ENCODE peak calls at places on chromosomes 5 and 9, in seven cellular contexts. Y, F, W, I, J, X and H are unnamed samples.

GRCh38 chr9:974064-974992 is 2.1 kb upstream of the DMRT3 start:
- DNase-seq in Y (no peak), F (no peak), W (no peak), I (no peak), J (peak), X (no peak), H (no peak)

GRCh38 chr9:122418016-122418415 is 47.2 kb downstream of the PTGS1 start:
- DNase-seq in Y (no peak), F (no peak), W (no peak), I (no peak), J (no peak), X (no peak), H (no peak)

GRCh38 chr5:111997308-111998159 is 240.5 kb upstream of the NREP start:
- DNase-seq in Y (peak), F (no peak), W (no peak), I (no peak), J (no peak), X (peak), H (peak)

GRCh38 chr5:106127341-106127781 is 1543.4 kb downstream of the EFNA5 start:
- DNase-seq in Y (no peak), F (no peak), W (no peak), I (no peak), J (peak), X (no peak), H (no peak)

GRCh38 chr5:163718256-163718655 is 212.8 kb downstream of the MAT2B start:
- DNase-seq in Y (no peak), F (no peak), W (no peak), I (no peak), J (no peak), X (no peak), H (no peak)

GRCh38 chr9:37801287-37801850 is 772 bp downstream of the DCAF10 start:
- DNase-seq in Y (peak), F (no peak), W (no peak), I (no peak), J (peak), X (peak), H (no peak)

GRCh38 chr9:27112235-27112634 is 3.2 kb downstream of the TEK start:
- DNase-seq in Y (no peak), F (no peak), W (no peak), I (no peak), J (no peak), X (no peak), H (no peak)

GRCh38 chr5:174555726-174556125 is 168.7 kb upstream of the MSX2 start:
- DNase-seq in Y (no peak), F (no peak), W (no peak), I (no peak), J (no peak), X (no peak), H (no peak)

GRCh38 chr5:80034559-80034958 is 589 bp upstream of the THBS4 start:
- DNase-seq in Y (no peak), F (no peak), W (no peak), I (no peak), J (no peak), X (no peak), H (no peak)

GRCh38 chr5:16017720-16018119 is 161.9 kb downstream of the MARCHF11 start:
- DNase-seq in Y (no peak), F (no peak), W (no peak), I (no peak), J (no peak), X (no peak), H (no peak)

GRCh38 chr5:51488803-51489642 is 105.8 kb downstream of the ISL1 start:
- DNase-seq in Y (no peak), F (no peak), W (no peak), I (no peak), J (no peak), X (no peak), H (no peak)

GRCh38 chr5:174997688-174998087 is 273.3 kb downstream of the MSX2 start:
- DNase-seq in Y (no peak), F (no peak), W (no peak), I (no peak), J (no peak), X (no peak), H (no peak)

GRCh38 chr5:57850109-57850508 is 367.5 kb upstream of the ACTBL2 start:
- DNase-seq in Y (no peak), F (no peak), W (no peak), I (no peak), J (no peak), X (no peak), H (no peak)

GRCh38 chr5:15026011-15026481 is 154.5 kb upstream of the ANKH start:
- DNase-seq in Y (no peak), F (no peak), W (no peak), I (no peak), J (no peak), X (peak), H (no peak)

GRCh38 chr9:107214381-107214780 is 68.7 kb upstream of the RAD23B start:
- DNase-seq in Y (no peak), F (no peak), W (no peak), I (no peak), J (no peak), X (no peak), H (no peak)

GRCh38 chr5:143585970-143586369 is 182.5 kb upstream of the NR3C1 start:
- DNase-seq in Y (no peak), F (no peak), W (no peak), I (no peak), J (no peak), X (no peak), H (no peak)

GRCh38 chr5:141650851-141651727 is at the start of gene FCHSD1:
- DNase-seq in Y (no peak), F (no peak), W (peak), I (peak), J (peak), X (peak), H (no peak)

GRCh38 chr9:79233542-79233941 is 338.2 kb upstream of the TLE4 start:
- DNase-seq in Y (no peak), F (peak), W (no peak), I (peak), J (no peak), X (peak), H (no peak)

GRCh38 chr5:67012241-67012640 is 184.4 kb downstream of the CD180 start:
- DNase-seq in Y (no peak), F (no peak), W (no peak), I (no peak), J (no peak), X (peak), H (no peak)

GRCh38 chr5:75640395-75640794 is 29.1 kb downstream of the ANKDD1B start:
- DNase-seq in Y (no peak), F (no peak), W (no peak), I (no peak), J (no peak), X (peak), H (peak)

GRCh38 chr5:54002183-54002770 is 308.1 kb downstream of the ARL15 start:
- DNase-seq in Y (no peak), F (no peak), W (no peak), I (no peak), J (no peak), X (peak), H (no peak)